ENCODE peak calls at places on chromosomes 3 and 15, in five cellular contexts. R, B, G, L and W are unnamed samples.

GRCh38 chr15:101059381-101060341 is 140.5 kb downstream of the LRRK1 start:
- DNase-seq in R (no peak), L (no peak), G (no peak), B (no peak), W (no peak)

GRCh38 chr3:115272036-115272824 is 125.1 kb upstream of the ZBTB20 start:
- DNase-seq in R (peak), G (no peak), B (no peak), L (no peak), W (no peak)

GRCh38 chr3:51982352-51982837 is 940 bp upstream of the ACY1 start:
- DNase-seq in B (no peak), L (no peak), G (peak), R (no peak), W (no peak)

GRCh38 chr3:102790742-102791141 is 355.9 kb downstream of the ZPLD1 start:
- DNase-seq in R (no peak), B (no peak), L (no peak), G (no peak), W (no peak)

GRCh38 chr3:23331141-23331935 is 128.2 kb downstream of the UBE2E2 start:
- DNase-seq in G (no peak), L (no peak), B (no peak), R (no peak), W (no peak)

GRCh38 chr15:35975941-35976340 is 430.0 kb upstream of the DPH6 start:
- DNase-seq in G (no peak), R (no peak), B (no peak), L (no peak), W (no peak)

GRCh38 chr3:148791955-148792354 is 35.7 kb upstream of the CPB1 start:
- DNase-seq in G (no peak), B (no peak), R (no peak), L (no peak), W (no peak)

GRCh38 chr15:91043190-91043874 is 20.9 kb upstream of the VPS33B start:
- DNase-seq in G (no peak), R (no peak), L (no peak), B (no peak), W (no peak)

GRCh38 chr3:160486459-160486869 is 36.9 kb upstream of the TRIM59 start:
- DNase-seq in L (no peak), G (peak), R (no peak), B (no peak), W (no peak)

GRCh38 chr15:94972314-94972713 is 741.0 kb downstream of the MCTP2 start:
- DNase-seq in R (peak), G (no peak), B (no peak), L (no peak), W (no peak)

GRCh38 chr15:64152507-64153387 is 1.2 kb downstream of the SNX22 start:
- DNase-seq in G (peak), R (no peak), L (no peak), B (no peak), W (no peak)

GRCh38 chr15:98804057-98804380 is 155.7 kb downstream of the IGF1R start:
- DNase-seq in G (no peak), R (no peak), B (no peak), L (no peak), W (no peak)

GRCh38 chr3:13494463-13495350 is 14.6 kb downstream of the HDAC11 start:
- DNase-seq in G (no peak), L (no peak), B (no peak), R (peak), W (no peak)